ENCODE peak calls at places on chromosome 6, in five cellular contexts. H is left lobe of liver, E is H9, M is left kidney, W is left ventricle myocardium superior. T is an unnamed sample.
A peak's percentile ranks its signal among the peaks of the same experiment; 100 is the strongest.

GRCh38 chr6:99746261-99746895 is 139.7 kb downstream of the PRDM13 start:
- DNase-seq in H (peak; percentile 47), E (peak; percentile 51), M (peak; percentile 83), W (peak; percentile 31), T (peak; percentile 51)

GRCh38 chr6:43708857-43709653 is 21.5 kb upstream of the MRPS18A start:
- DNase-seq in H (no peak), E (no peak), M (no peak), W (no peak), T (no peak)

GRCh38 chr6:32073066-32073465 is 34.9 kb downstream of the CYP21A2 start:
- DNase-seq in H (no peak), E (no peak), M (no peak), W (no peak), T (no peak)

GRCh38 chr6:22448311-22448711 is 121.1 kb upstream of the HDGFL1 start:
- DNase-seq in H (no peak), E (no peak), M (peak; percentile 93), W (no peak), T (no peak)

GRCh38 chr6:20868397-20869185 is 334.3 kb downstream of the CDKAL1 start:
- DNase-seq in H (no peak), E (peak; percentile 48), M (peak; percentile 17), W (peak; percentile 58), T (no peak)

GRCh38 chr6:46914279-46914810 is 7.4 kb downstream of the ADGRF5 start:
- DNase-seq in H (no peak), E (no peak), M (no peak), W (no peak), T (no peak)

GRCh38 chr6:42251500-42251899 is 33.8 kb upstream of the MRPS10 start:
- DNase-seq in H (no peak), E (no peak), M (no peak), W (no peak), T (no peak)

GRCh38 chr6:5712349-5713215 is 294.1 kb downstream of the NRN1 start:
- DNase-seq in H (no peak), E (no peak), M (no peak), W (no peak), T (no peak)

GRCh38 chr6:120871416-120872261 is 462.6 kb downstream of the TBC1D32 start:
- DNase-seq in H (no peak), E (peak; percentile 46), M (no peak), W (no peak), T (no peak)

GRCh38 chr6:40466986-40467584 is 120.1 kb downstream of the LRFN2 start:
- DNase-seq in H (no peak), E (no peak), M (no peak), W (no peak), T (no peak)

GRCh38 chr6:111417181-111417585 is 65.8 kb downstream of the REV3L start:
- DNase-seq in H (no peak), E (no peak), M (no peak), W (peak; percentile 24), T (no peak)

GRCh38 chr6:106608080-106608668 is 21.1 kb downstream of the RTN4IP1 start:
- DNase-seq in H (no peak), E (no peak), M (peak; percentile 75), W (no peak), T (no peak)

GRCh38 chr6:36598739-36599318 is 4.7 kb downstream of the SRSF3 start:
- DNase-seq in H (peak; percentile 36), E (no peak), M (no peak), W (no peak), T (peak; percentile 10)

GRCh38 chr6:107636486-107636885 is 146.6 kb downstream of the SOBP start:
- DNase-seq in H (no peak), E (no peak), M (no peak), W (no peak), T (no peak)

GRCh38 chr6:168290095-168290494 is 29.5 kb downstream of the DACT2 start:
- DNase-seq in H (no peak), E (no peak), M (no peak), W (no peak), T (peak; percentile 15)

GRCh38 chr6:71209626-71210025 is 79.0 kb upstream of the OGFRL1 start:
- DNase-seq in H (no peak), E (no peak), M (no peak), W (no peak), T (no peak)

GRCh38 chr6:139448094-139448649 is 73.7 kb upstream of the CITED2 start:
- DNase-seq in H (no peak), E (no peak), M (no peak), W (no peak), T (no peak)

GRCh38 chr6:115133790-115134189 is 791.0 kb upstream of the HS3ST5 start:
- DNase-seq in H (no peak), E (no peak), M (no peak), W (no peak), T (no peak)

GRCh38 chr6:34206726-34207125 is 29.9 kb upstream of the HMGA1 start:
- DNase-seq in H (no peak), E (no peak), M (no peak), W (no peak), T (no peak)

GRCh38 chr6:46925563-46926253 is 4.0 kb upstream of the ADGRF5 start:
- DNase-seq in H (no peak), E (no peak), M (no peak), W (no peak), T (no peak)

GRCh38 chr6:118934461-118935330 is at the start of gene MCM9:
- DNase-seq in H (peak; percentile 94), E (peak; percentile 95), M (peak; percentile 97), W (peak; percentile 94), T (peak; percentile 95)

GRCh38 chr6:31083742-31084354 is 28.5 kb downstream of the C6orf15 start:
- DNase-seq in H (no peak), E (peak; percentile 86), M (peak; percentile 52), W (no peak), T (no peak)

GRCh38 chr6:39088331-39088730 is 26.7 kb downstream of the SAYSD1 start:
- DNase-seq in H (no peak), E (peak; percentile 84), M (peak; percentile 93), W (peak; percentile 55), T (no peak)

GRCh38 chr6:166258854-166259276 is 49.3 kb downstream of the PRR18 start:
- DNase-seq in H (no peak), E (no peak), M (no peak), W (peak; percentile 49), T (peak; percentile 62)

T was measured in right lobe of liver.